ENCODE peak calls at places on chromosomes 2 and 18, in six cellular contexts. A is stimulated activated CD8-positive, alpha-beta memory T cell treated with anti-CD3 and anti-CD28 coated beads, Interleukin-7, amount 100 ng/mL, for 4 hours; S is renal cortical epithelial cell; I is NB4; P is HCEC 1CT; T is occipital lobe. H is an unnamed sample.

GRCh38 chr18:267380-267687 is 513 bp downstream of the THOC1 start:
- DNase-seq in I (no peak), P (peak), A (no peak), S (peak), T (no peak), H (peak)

GRCh38 chr2:49616800-49617199 is 462.5 kb upstream of the FSHR start:
- DNase-seq in I (peak), A (no peak), P (no peak), S (peak), T (no peak), H (peak)

GRCh38 chr18:8301427-8302172 is 307.6 kb upstream of the RAB12 start:
- DNase-seq in A (no peak), P (no peak), I (no peak), T (no peak), S (no peak), H (no peak)

GRCh38 chr2:195663007-195663406 is 6.0 kb downstream of the SLC39A10 start:
- DNase-seq in S (no peak), I (peak), T (no peak), A (no peak), P (no peak), H (no peak)

GRCh38 chr2:110669079-110669478 is 8.8 kb downstream of the BUB1 start:
- DNase-seq in T (no peak), A (no peak), P (no peak), S (no peak), I (no peak), H (no peak)

GRCh38 chr18:66316708-66317107 is 287.2 kb downstream of the CDH19 start:
- DNase-seq in I (no peak), S (peak), A (no peak), T (no peak), P (no peak), H (no peak)

GRCh38 chr2:163133602-163134001 is 295.0 kb upstream of the KCNH7 start:
- DNase-seq in I (no peak), S (no peak), A (no peak), T (no peak), P (no peak), H (no peak)

GRCh38 chr2:98454500-98455235 is 10.0 kb downstream of the INPP4A start:
- DNase-seq in T (no peak), I (peak), A (no peak), S (peak), P (peak), H (no peak)

GRCh38 chr2:70942396-70942795 is 6.7 kb downstream of the ATP6V1B1 start:
- DNase-seq in P (no peak), I (no peak), T (no peak), S (no peak), A (no peak), H (no peak)

GRCh38 chr2:181895788-181896187 is 4.3 kb downstream of the ITPRID2 start:
- DNase-seq in T (no peak), A (no peak), S (no peak), P (no peak), I (no peak), H (no peak)

GRCh38 chr18:43671431-43671830 is 394.1 kb upstream of the SYT4 start:
- DNase-seq in P (no peak), A (no peak), T (no peak), S (peak), I (no peak), H (no peak)

GRCh38 chr2:224524657-224525056 is 60.5 kb downstream of the CUL3 start:
- DNase-seq in A (no peak), S (no peak), I (no peak), T (no peak), P (no peak), H (no peak)

GRCh38 chr2:64454316-64455030 is 511 bp downstream of the LGALSL start:
- DNase-seq in P (peak), A (peak), I (peak), S (no peak), T (peak), H (peak)

GRCh38 chr2:12320027-12320734 is 396.6 kb upstream of the TRIB2 start:
- DNase-seq in A (no peak), S (no peak), T (no peak), I (peak), P (peak), H (no peak)

GRCh38 chr18:70329076-70329475 is 40.2 kb downstream of the SOCS6 start:
- DNase-seq in A (no peak), P (no peak), I (no peak), S (no peak), T (no peak), H (no peak)

GRCh38 chr18:35415511-35416427 is 38.6 kb upstream of the ZNF396 start:
- DNase-seq in P (peak), T (no peak), S (no peak), I (peak), A (no peak), H (no peak)

GRCh38 chr2:10947005-10947440 is 35.3 kb downstream of the KCNF1 start:
- DNase-seq in I (peak), P (peak), S (no peak), T (no peak), A (no peak), H (no peak)

GRCh38 chr2:143759455-143759854 is 630.2 kb downstream of the ARHGAP15 start:
- DNase-seq in S (peak), P (no peak), T (no peak), A (no peak), I (no peak), H (no peak)

GRCh38 chr18:34697891-34698290 is 12.2 kb upstream of the DTNA start:
- DNase-seq in S (no peak), I (no peak), P (no peak), A (no peak), T (no peak), H (no peak)

GRCh38 chr2:138061961-138062360 is 97.7 kb downstream of the HNMT start:
- DNase-seq in T (no peak), S (no peak), P (no peak), A (no peak), I (no peak), H (no peak)

GRCh38 chr2:72859831-72860262 is 27.4 kb upstream of the SPR start:
- DNase-seq in P (peak), T (no peak), I (peak), S (peak), A (peak), H (peak)

GRCh38 chr2:14516844-14517243 is 115.7 kb upstream of the LRATD1 start:
- DNase-seq in I (peak), P (peak), T (no peak), S (peak), A (no peak), H (no peak)

GRCh38 chr18:3367491-3368091 is 82.4 kb upstream of the TGIF1 start:
- DNase-seq in A (no peak), P (peak), T (no peak), S (peak), I (no peak), H (no peak)

GRCh38 chr2:146678516-146678915 is 1166.3 kb upstream of the ACVR2A start:
- DNase-seq in S (no peak), T (no peak), P (no peak), I (no peak), A (no peak), H (no peak)

GRCh38 chr2:234686088-234686890 is 189.4 kb upstream of the ARL4C start:
- DNase-seq in A (no peak), T (no peak), P (peak), I (no peak), S (peak), H (no peak)

GRCh38 chr2:9473985-9474360 is 378 bp upstream of the IAH1 start:
- DNase-seq in I (no peak), A (peak), P (no peak), T (peak), S (no peak), H (no peak)

GRCh38 chr2:19554520-19554919 is 196.1 kb upstream of the OSR1 start:
- DNase-seq in P (no peak), T (no peak), S (no peak), A (no peak), I (no peak), H (no peak)

GRCh38 chr2:25964891-25965290 is 17.4 kb downstream of the KIF3C start:
- DNase-seq in P (no peak), T (peak), I (no peak), S (no peak), A (no peak), H (no peak)

GRCh38 chr18:34203866-34204265 is 20.8 kb downstream of the NOL4 start:
- DNase-seq in P (no peak), A (no peak), S (no peak), I (no peak), T (no peak), H (no peak)

GRCh38 chr18:63146185-63146584 is 173.4 kb downstream of the BCL2 start:
- DNase-seq in T (no peak), P (no peak), I (no peak), A (no peak), S (no peak), H (no peak)

GRCh38 chr2:27320958-27321543 is 1.8 kb downstream of the MPV17 start:
- DNase-seq in A (no peak), P (peak), S (peak), I (peak), T (no peak), H (no peak)

GRCh38 chr2:203579131-203579643 is 44.1 kb upstream of the RAPH1 start:
- DNase-seq in T (no peak), S (peak), A (no peak), P (peak), I (no peak), H (no peak)

GRCh38 chr2:25313711-25314513 is 27.8 kb downstream of the DNMT3A start:
- DNase-seq in S (no peak), P (no peak), I (no peak), A (no peak), T (no peak), H (no peak)

GRCh38 chr2:28543316-28544068 is 47.6 kb downstream of the PLB1 start:
- DNase-seq in T (no peak), A (no peak), P (no peak), S (no peak), I (no peak), H (no peak)

GRCh38 chr2:151523825-151524224 is 114.1 kb downstream of the RIF1 start:
- DNase-seq in I (no peak), P (peak), A (no peak), S (peak), T (no peak), H (no peak)

GRCh38 chr2:46335404-46335965 is 38.3 kb downstream of the EPAS1 start:
- DNase-seq in P (peak), A (no peak), S (peak), I (no peak), T (peak), H (peak)

H was measured in NCI-H2227 treated with DMSO at 0.1 percent for 48 hours.